ENCODE peak calls at places on chromosomes 12 and 14, in seven cellular contexts. V is MCF 10A, E is uterus, Y is GM12865, J is nephron progenitor cell, Q is endothelial cell, T is RWPE1. U is an unnamed sample.

GRCh38 chr12:122860052-122860853 is 25.0 kb downstream of the HIP1R start:
- DNase-seq in Q (peak; percentile 84), T (peak; percentile 60), E (peak; percentile 87), V (peak; percentile 79), J (peak; percentile 87), Y (peak; percentile 89), U (peak; percentile 89)

GRCh38 chr14:63893701-63894458 is 41.1 kb downstream of the SYNE2 start:
- DNase-seq in E (peak; percentile 77), J (no peak), Y (no peak), T (no peak), Q (no peak), V (peak; percentile 92), U (no peak)

GRCh38 chr12:53224897-53225634 is 6.9 kb downstream of the RARG start:
- DNase-seq in V (no peak), Y (no peak), J (no peak), T (no peak), E (no peak), Q (no peak), U (no peak)

GRCh38 chr12:550473-551260 is 90.9 kb downstream of the B4GALNT3 start:
- DNase-seq in J (no peak), Q (no peak), Y (no peak), V (no peak), E (no peak), T (no peak), U (no peak)

GRCh38 chr12:59980491-59980890 is 384.7 kb downstream of the SLC16A7 start:
- DNase-seq in V (no peak), Q (no peak), E (no peak), T (no peak), Y (no peak), J (no peak), U (no peak)

GRCh38 chr14:31543969-31544799 is 17.0 kb upstream of the NUBPL start:
- DNase-seq in V (no peak), T (no peak), Q (no peak), E (no peak), J (no peak), Y (peak; percentile 37), U (no peak)

GRCh38 chr12:25887367-25887766 is 71.1 kb upstream of the RASSF8 start:
- DNase-seq in V (no peak), Y (no peak), E (no peak), Q (no peak), J (no peak), T (no peak), U (no peak)

GRCh38 chr14:95524706-95525512 is 8.5 kb upstream of the SYNE3 start:
- DNase-seq in Y (no peak), J (no peak), V (peak; percentile 74), T (no peak), E (no peak), Q (no peak), U (no peak)

GRCh38 chr12:93664573-93665138 is 12.5 kb upstream of the CRADD start:
- DNase-seq in V (peak; percentile 68), Y (no peak), J (no peak), E (no peak), Q (no peak), T (no peak), U (no peak)

GRCh38 chr14:39666386-39666785 is 234.2 kb upstream of the FBXO33 start:
- DNase-seq in E (no peak), T (no peak), Q (no peak), J (no peak), V (peak; percentile 16), Y (peak; percentile 11), U (no peak)

GRCh38 chr12:6961695-6962284 is 8.7 kb downstream of the PHB2 start:
- DNase-seq in V (peak; percentile 83), T (peak; percentile 39), E (peak; percentile 68), Q (peak; percentile 57), Y (peak; percentile 91), J (peak; percentile 66), U (peak; percentile 77)

GRCh38 chr12:12716151-12716844 is 870 bp upstream of the CDKN1B start:
- DNase-seq in V (peak; percentile 25), J (no peak), T (no peak), Y (no peak), E (no peak), Q (no peak), U (no peak)

GRCh38 chr12:46555379-46555778 is 182.8 kb upstream of the SLC38A2 start:
- DNase-seq in E (no peak), J (no peak), Q (no peak), T (no peak), Y (no peak), V (peak; percentile 61), U (no peak)

DNA sequence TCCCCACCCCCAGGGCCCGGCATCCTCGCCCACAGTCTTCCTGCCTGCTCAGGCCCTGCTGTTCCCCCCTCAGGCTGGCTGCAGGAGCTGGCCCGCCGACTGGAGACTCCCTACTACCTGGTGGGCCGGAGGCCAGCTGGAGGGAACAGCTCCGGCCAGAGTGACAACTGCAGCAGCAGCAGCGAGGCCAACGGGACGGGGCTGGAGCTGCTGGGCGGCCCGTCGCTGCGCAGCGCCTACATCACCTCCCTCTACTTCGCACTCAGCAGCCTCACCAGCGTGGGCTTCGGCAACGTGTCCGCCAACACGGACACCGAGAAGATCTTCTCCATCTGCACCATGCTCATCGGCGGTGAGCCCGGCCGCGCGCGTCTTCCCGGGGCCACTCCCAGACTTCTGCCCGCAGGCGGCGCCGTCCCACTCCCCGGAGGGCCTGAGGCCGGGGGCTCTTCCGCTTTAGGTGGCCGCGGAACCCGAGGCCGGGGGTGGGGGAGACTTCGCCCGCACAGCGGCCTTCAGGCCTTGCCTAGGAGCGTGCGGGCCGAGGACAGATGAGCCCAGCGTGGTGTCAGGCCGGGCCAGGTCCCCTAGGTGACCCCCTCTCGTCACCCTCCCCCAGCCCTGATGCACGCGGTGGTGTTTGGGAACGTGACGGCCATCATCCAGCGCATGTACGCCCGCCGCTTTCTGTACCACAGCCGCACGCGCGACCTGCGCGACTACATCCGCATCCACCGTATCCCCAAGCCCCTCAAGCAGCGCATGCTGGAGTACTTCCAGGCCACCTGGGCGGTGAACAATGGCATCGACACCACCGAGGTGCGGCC is 10.2 kb downstream of the KCNH3 start:
- DNase-seq in Q (peak; percentile 61), V (no peak), Y (no peak), E (no peak), T (no peak), J (peak; percentile 74), U (no peak)
- TF ChIP-seq CTCF in Q (peak; percentile 34), V (no peak), Y (no peak), E (peak; percentile 10), T (no peak), J (peak; percentile 37), U (no peak)

GRCh38 chr12:129675947-129676346 is 227.9 kb downstream of the TMEM132D start:
- DNase-seq in T (no peak), E (no peak), V (no peak), J (no peak), Q (no peak), Y (no peak), U (no peak)
- TF ChIP-seq CTCF in T (no peak), E (no peak), V (no peak), J (no peak), Q (no peak), Y (no peak), U (no peak)

GRCh38 chr12:101594700-101595099 is at the start of gene MYBPC1:
- DNase-seq in Y (no peak), E (no peak), V (no peak), T (no peak), J (peak; percentile 21), Q (no peak), U (no peak)

GRCh38 chr12:101598483-101598882 is 3.7 kb downstream of the MYBPC1 start:
- DNase-seq in E (no peak), Q (no peak), Y (no peak), V (no peak), T (no peak), J (no peak), U (no peak)

GRCh38 chr12:101597164-101597563 is 2.4 kb downstream of the MYBPC1 start:
- DNase-seq in Q (no peak), V (no peak), J (no peak), T (no peak), E (no peak), Y (no peak), U (no peak)

GRCh38 chr12:101599311-101599710 is 4.5 kb downstream of the MYBPC1 start:
- DNase-seq in J (no peak), V (no peak), Q (no peak), T (no peak), E (no peak), Y (no peak), U (no peak)

DNA sequence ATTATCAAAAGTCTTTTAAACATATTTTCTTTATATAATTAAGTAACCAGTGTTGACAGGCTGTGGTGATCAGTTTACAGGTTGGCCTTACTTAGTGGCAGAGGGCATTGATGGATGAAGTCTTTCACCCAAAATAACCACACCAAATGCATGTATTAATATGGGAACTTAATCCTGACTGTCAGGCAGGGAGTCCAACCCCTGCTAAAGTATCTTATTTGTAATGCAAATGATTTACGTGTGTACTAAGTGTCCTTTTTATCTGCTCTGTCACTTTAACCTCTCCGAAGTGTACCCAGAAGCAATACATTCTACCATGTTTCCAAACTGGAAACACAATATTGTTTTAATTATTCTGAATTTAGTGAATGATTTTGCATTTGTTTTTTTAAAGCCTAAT is 1.4 kb downstream of the MYBPC1 start:
- DNase-seq in T (no peak), Q (no peak), E (no peak), V (no peak), Y (no peak), J (no peak), U (no peak)
- TF ChIP-seq CTCF in T (no peak), Q (no peak), E (no peak), V (no peak), Y (no peak), J (no peak), U (no peak)

GRCh38 chr14:50312734-50313054 is 570 bp downstream of the DMAC2L start:
- DNase-seq in J (no peak), E (no peak), Y (no peak), Q (no peak), T (no peak), V (no peak), U (no peak)

GRCh38 chr14:50310445-50310844 is 1.6 kb downstream of the L2HGDH start:
- DNase-seq in Q (no peak), V (no peak), Y (no peak), J (no peak), E (no peak), T (no peak), U (no peak)

GRCh38 chr14:50311974-50312733 is at the start of the genes DMAC2L and L2HGDH:
- DNase-seq in Q (peak; percentile 93), V (peak; percentile 97), J (peak; percentile 94), Y (peak; percentile 97), T (peak; percentile 96), E (peak; percentile 90), U (peak; percentile 95)

GRCh38 chr14:50308363-50308762 is 3.7 kb downstream of the L2HGDH start:
- DNase-seq in V (no peak), J (no peak), T (no peak), Q (no peak), Y (no peak), E (no peak), U (no peak)

DNA sequence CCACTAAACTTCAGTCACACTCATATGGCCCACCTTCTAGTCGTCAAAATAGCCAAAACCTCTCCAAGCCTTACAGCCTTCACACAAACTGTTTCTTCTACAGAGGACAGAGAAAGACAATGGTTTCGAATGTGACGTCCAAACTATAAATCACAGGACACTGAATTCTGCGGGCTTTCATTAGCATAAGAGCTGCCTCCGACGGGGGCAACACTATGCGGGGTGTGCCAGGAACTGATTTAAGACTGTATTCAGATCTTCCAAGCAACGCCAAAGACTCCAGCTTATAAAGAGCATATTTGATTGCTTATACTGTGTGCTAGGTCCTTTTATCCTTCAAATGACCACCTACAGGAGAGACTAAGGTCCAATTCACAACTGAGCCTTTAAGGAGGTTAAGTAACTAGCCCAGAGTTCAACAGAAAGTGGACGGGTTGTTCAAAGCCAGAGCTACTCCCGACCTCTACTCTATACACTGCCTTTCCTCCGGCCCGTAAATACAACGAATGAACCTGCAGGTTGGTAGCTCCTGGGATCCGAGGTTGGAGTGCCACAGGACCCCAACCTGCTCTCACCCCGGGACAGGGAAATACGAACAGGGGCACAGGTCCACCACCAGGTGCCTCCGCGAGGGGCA is 574 bp downstream of the L2HGDH start:
- DNase-seq in T (peak; percentile 81), Q (no peak), J (peak; percentile 26), E (no peak), Y (no peak), V (no peak), U (peak; percentile 87)
- TF ChIP-seq CTCF in T (no peak), Q (no peak), J (peak; percentile 43), E (peak; percentile 51), Y (peak; percentile 47), V (peak; percentile 42), U (no peak)

U was measured in Calu3.